ENCODE peak calls at places on chromosome 12, in four cellular contexts. One of them, this sample, is unnamed.

GRCh38 chr12:85016423-85016822 is 19.7 kb downstream of the TSPAN19 start:
- DNase-seq in tibial nerve: peak; percentile 74
- DNase-seq in Karpas-422: no peak
- DNase-seq in RWPE2: peak; percentile 63
- DNase-seq in this sample: no peak

GRCh38 chr12:127987199-127987901 is 279.6 kb upstream of the TMEM132C start:
- DNase-seq in RWPE2: no peak
- DNase-seq in Karpas-422: no peak
- DNase-seq in tibial nerve: no peak
- DNase-seq in this sample: no peak

GRCh38 chr12:13505636-13506035 is 309.1 kb downstream of the EMP1 start:
- DNase-seq in Karpas-422: no peak
- DNase-seq in tibial nerve: no peak
- DNase-seq in RWPE2: no peak
- DNase-seq in this sample: no peak

GRCh38 chr12:47020211-47020821 is 59.1 kb upstream of the PCED1B start:
- DNase-seq in RWPE2: no peak
- DNase-seq in tibial nerve: no peak
- DNase-seq in Karpas-422: no peak
- DNase-seq in this sample: no peak

GRCh38 chr12:6613015-6613775 is 6.0 kb upstream of the CHD4 start:
- DNase-seq in tibial nerve: peak; percentile 55
- DNase-seq in RWPE2: peak; percentile 85
- DNase-seq in Karpas-422: peak; percentile 59
- DNase-seq in this sample: peak; percentile 44

GRCh38 chr12:124593851-124594401 is 26.5 kb upstream of the NCOR2 start:
- DNase-seq in tibial nerve: no peak
- DNase-seq in Karpas-422: no peak
- DNase-seq in RWPE2: no peak
- DNase-seq in this sample: no peak

GRCh38 chr12:115667116-115667515 is 610.4 kb downstream of the MED13L start:
- DNase-seq in tibial nerve: no peak
- DNase-seq in Karpas-422: no peak
- DNase-seq in RWPE2: no peak
- DNase-seq in this sample: no peak

GRCh38 chr12:57011438-57012424 is 4.6 kb downstream of the TAC3 start:
- DNase-seq in RWPE2: no peak
- DNase-seq in tibial nerve: no peak
- DNase-seq in Karpas-422: no peak
- DNase-seq in this sample: no peak

GRCh38 chr12:162467-163307 is 51.3 kb downstream of the SLC6A12 start:
- DNase-seq in tibial nerve: no peak
- DNase-seq in RWPE2: no peak
- DNase-seq in Karpas-422: no peak
- DNase-seq in this sample: no peak

GRCh38 chr12:107091989-107092641 is 1.2 kb downstream of the CRY1 start:
- DNase-seq in Karpas-422: peak; percentile 78
- DNase-seq in tibial nerve: peak; percentile 48
- DNase-seq in RWPE2: no peak
- DNase-seq in this sample: peak; percentile 22

GRCh38 chr12:109840349-109841073 is 7.3 kb upstream of the TRPV4 start:
- DNase-seq in Karpas-422: no peak
- DNase-seq in tibial nerve: no peak
- DNase-seq in RWPE2: peak; percentile 86
- DNase-seq in this sample: no peak

GRCh38 chr12:4134434-4134762 is 139.2 kb upstream of the CCND2 start:
- DNase-seq in Karpas-422: no peak
- DNase-seq in RWPE2: no peak
- DNase-seq in tibial nerve: no peak
- DNase-seq in this sample: no peak

GRCh38 chr12:57759360-57759980 is 4.6 kb downstream of the MARCHF9 start:
- DNase-seq in Karpas-422: peak; percentile 78
- DNase-seq in RWPE2: no peak
- DNase-seq in tibial nerve: no peak
- DNase-seq in this sample: peak; percentile 55

GRCh38 chr12:71441350-71441748 is 1.8 kb downstream of the LGR5 start:
- DNase-seq in tibial nerve: no peak
- DNase-seq in RWPE2: no peak
- DNase-seq in Karpas-422: no peak
- DNase-seq in this sample: no peak

GRCh38 chr12:111758120-111758561 is 8.6 kb upstream of the ALDH2 start:
- DNase-seq in RWPE2: no peak
- DNase-seq in tibial nerve: no peak
- DNase-seq in Karpas-422: no peak
- DNase-seq in this sample: no peak

DNA sequence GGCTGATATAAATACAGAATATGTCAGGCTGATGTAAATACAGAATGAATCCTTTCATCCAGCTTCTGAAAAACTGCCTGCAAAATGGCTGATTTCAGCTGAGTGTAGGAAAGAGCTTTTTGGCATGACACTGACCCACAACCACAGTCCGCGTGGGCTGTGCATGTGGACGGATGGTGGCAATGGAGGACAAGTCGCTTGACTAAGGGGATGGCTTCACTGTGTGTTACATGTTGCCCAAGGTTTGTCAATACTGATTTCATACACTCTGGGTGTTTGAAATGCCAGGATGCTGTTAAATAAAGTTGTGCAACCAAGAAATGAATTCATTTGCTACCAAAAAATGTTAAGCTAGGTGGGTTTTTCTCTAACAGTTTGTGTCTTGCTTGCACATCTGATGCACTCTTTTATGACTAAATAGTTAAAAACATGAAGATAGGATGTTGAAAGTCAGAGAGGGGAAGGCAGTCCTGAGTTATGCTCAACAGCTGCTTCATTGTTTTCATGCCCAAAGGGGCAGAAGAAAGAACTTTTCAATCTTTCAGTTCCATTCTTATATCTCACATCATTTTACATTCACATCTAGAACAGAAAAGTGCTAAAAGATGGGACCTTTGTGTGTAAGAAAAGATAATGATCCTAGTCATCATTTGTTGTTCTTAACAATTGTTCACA is 36.5 kb upstream of the OVCH1 start:
- DNase-seq in Karpas-422: no peak
- DNase-seq in RWPE2: no peak
- DNase-seq in tibial nerve: no peak
- DNase-seq in this sample: no peak
- H3K4me1 ChIP-seq in Karpas-422: no peaks in the 10 kb centered on the region
- H3K4me1 ChIP-seq in RWPE2: no peaks in the 10 kb centered on the region
- H3K4me1 ChIP-seq in tibial nerve: peaks cover 6% of the 10 kb centered on the region
- H3K4me1 ChIP-seq in this sample: no peaks in the 10 kb centered on the region

GRCh38 chr12:50033317-50033679 is 8.0 kb upstream of the RACGAP1 start:
- DNase-seq in tibial nerve: no peak
- DNase-seq in RWPE2: no peak
- DNase-seq in Karpas-422: no peak
- DNase-seq in this sample: no peak
- H3K4me3 ChIP-seq in tibial nerve: peak overlapping the region; percentile 25
- H3K4me3 ChIP-seq in RWPE2: no peak overlapping the region
- H3K4me3 ChIP-seq in Karpas-422: no peak overlapping the region
- H3K4me3 ChIP-seq in this sample: no peak overlapping the region

GRCh38 chr12:34598851-34599529 is 576.7 kb downstream of the ALG10 start:
- DNase-seq in tibial nerve: no peak
- DNase-seq in Karpas-422: no peak
- DNase-seq in RWPE2: no peak
- DNase-seq in this sample: no peak
- H3K4me1 ChIP-seq in tibial nerve: no peaks in the 10 kb centered on the region
- H3K4me1 ChIP-seq in Karpas-422: no peaks in the 10 kb centered on the region
- H3K4me1 ChIP-seq in RWPE2: no peaks in the 10 kb centered on the region
- H3K4me1 ChIP-seq in this sample: no peaks in the 10 kb centered on the region

GRCh38 chr12:89573081-89573810 is 47.4 kb upstream of the POC1B start:
- DNase-seq in tibial nerve: no peak
- DNase-seq in Karpas-422: no peak
- DNase-seq in RWPE2: no peak
- DNase-seq in this sample: no peak

GRCh38 chr12:89574736-89575208 is 48.9 kb upstream of the POC1B start:
- DNase-seq in tibial nerve: no peak
- DNase-seq in Karpas-422: no peak
- DNase-seq in RWPE2: no peak
- DNase-seq in this sample: no peak

GRCh38 chr12:89576572-89577220 is 50.8 kb upstream of the POC1B start:
- DNase-seq in RWPE2: no peak
- DNase-seq in Karpas-422: no peak
- DNase-seq in tibial nerve: no peak
- DNase-seq in this sample: no peak

GRCh38 chr12:89578499-89578898 is 52.7 kb upstream of the POC1B start:
- DNase-seq in Karpas-422: no peak
- DNase-seq in RWPE2: no peak
- DNase-seq in tibial nerve: no peak
- DNase-seq in this sample: no peak

DNA sequence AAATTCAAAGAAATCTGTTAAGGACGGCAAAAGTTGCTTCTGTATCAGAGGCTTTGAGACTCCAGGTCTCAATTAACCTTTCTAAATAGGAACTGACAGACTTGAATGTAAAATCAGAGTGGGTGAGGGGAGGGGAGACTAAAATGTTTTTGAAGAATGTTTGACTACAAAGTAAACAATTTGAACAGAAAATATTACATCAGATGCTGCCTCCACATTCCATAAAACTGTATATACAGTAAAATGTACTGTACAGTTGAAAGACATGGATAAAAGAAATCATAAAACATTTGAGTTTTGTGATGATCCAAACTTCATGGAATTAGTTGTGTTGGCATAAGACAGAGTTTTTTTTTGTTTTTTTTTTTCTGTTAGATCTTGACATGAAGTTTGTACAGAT is 49.6 kb upstream of the POC1B start:
- DNase-seq in RWPE2: no peak
- DNase-seq in tibial nerve: no peak
- DNase-seq in Karpas-422: no peak
- DNase-seq in this sample: no peak
- H3K4me3 ChIP-seq in RWPE2: no peak overlapping the region
- H3K4me3 ChIP-seq in tibial nerve: no peak overlapping the region
- H3K4me3 ChIP-seq in Karpas-422: no peak overlapping the region
- H3K4me3 ChIP-seq in this sample: no peak overlapping the region

This sample was measured in CD8-positive, alpha-beta T cell.